ENCODE peak calls at places on chromosomes 7 and 10, in six cellular contexts. One of them, this sample, is unnamed.

GRCh38 chr10:20616918-20617801 is 280.0 kb downstream of the NEBL start:
- DNase-seq in body of pancreas: no peak
- DNase-seq in Peyer's patch: no peak
- DNase-seq in breast epithelium: no peak
- DNase-seq in GM12892: no peak
- DNase-seq in A549: no peak
- DNase-seq in this sample: no peak

GRCh38 chr7:114922151-114922651 is 307 bp downstream of the MDFIC start:
- DNase-seq in GM12892: peak; percentile 25
- DNase-seq in Peyer's patch: peak; percentile 67
- DNase-seq in breast epithelium: no peak
- DNase-seq in A549: peak; percentile 38
- DNase-seq in body of pancreas: peak; percentile 45
- DNase-seq in this sample: no peak

GRCh38 chr10:45454859-45455258 is 80.8 kb downstream of the ALOX5 start:
- DNase-seq in Peyer's patch: no peak
- DNase-seq in A549: no peak
- DNase-seq in breast epithelium: no peak
- DNase-seq in GM12892: no peak
- DNase-seq in body of pancreas: no peak
- DNase-seq in this sample: no peak

GRCh38 chr7:112462236-112462635 is 12.0 kb downstream of the IFRD1 start:
- DNase-seq in breast epithelium: peak; percentile 78
- DNase-seq in body of pancreas: peak; percentile 62
- DNase-seq in Peyer's patch: no peak
- DNase-seq in A549: no peak
- DNase-seq in GM12892: no peak
- DNase-seq in this sample: no peak

GRCh38 chr10:115417585-115418265 is 324.6 kb downstream of the ATRNL1 start:
- DNase-seq in Peyer's patch: no peak
- DNase-seq in breast epithelium: no peak
- DNase-seq in GM12892: peak; percentile 5
- DNase-seq in A549: peak; percentile 10
- DNase-seq in body of pancreas: peak; percentile 17
- DNase-seq in this sample: peak; percentile 59

GRCh38 chr7:1663857-1664651 is 6.0 kb upstream of the ELFN1 start:
- DNase-seq in GM12892: peak; percentile 20
- DNase-seq in body of pancreas: peak; percentile 12
- DNase-seq in A549: no peak
- DNase-seq in Peyer's patch: peak; percentile 37
- DNase-seq in breast epithelium: no peak
- DNase-seq in this sample: no peak

GRCh38 chr7:143214789-143215679 is 6.8 kb upstream of the TAS2R40 start:
- DNase-seq in A549: peak; percentile 82
- DNase-seq in Peyer's patch: no peak
- DNase-seq in GM12892: peak; percentile 29
- DNase-seq in breast epithelium: peak; percentile 35
- DNase-seq in body of pancreas: peak; percentile 66
- DNase-seq in this sample: peak; percentile 83

GRCh38 chr7:51472017-51472296 is 155.3 kb upstream of the COBL start:
- DNase-seq in Peyer's patch: no peak
- DNase-seq in GM12892: no peak
- DNase-seq in body of pancreas: no peak
- DNase-seq in breast epithelium: no peak
- DNase-seq in A549: no peak
- DNase-seq in this sample: no peak

GRCh38 chr10:114758331-114758730 is 63.2 kb upstream of the FHIP2A start:
- DNase-seq in Peyer's patch: no peak
- DNase-seq in A549: no peak
- DNase-seq in breast epithelium: no peak
- DNase-seq in GM12892: no peak
- DNase-seq in body of pancreas: no peak
- DNase-seq in this sample: no peak

GRCh38 chr7:24982917-24983316 is 2.9 kb upstream of the OSBPL3 start:
- DNase-seq in GM12892: no peak
- DNase-seq in body of pancreas: no peak
- DNase-seq in Peyer's patch: no peak
- DNase-seq in breast epithelium: no peak
- DNase-seq in A549: no peak
- DNase-seq in this sample: peak; percentile 11

GRCh38 chr7:130107949-130108674 is 37.8 kb downstream of the KLHDC10 start:
- DNase-seq in A549: no peak
- DNase-seq in breast epithelium: no peak
- DNase-seq in body of pancreas: no peak
- DNase-seq in Peyer's patch: no peak
- DNase-seq in GM12892: no peak
- DNase-seq in this sample: no peak

GRCh38 chr7:159083698-159084068 is 61.0 kb downstream of the VIPR2 start:
- DNase-seq in GM12892: no peak
- DNase-seq in breast epithelium: no peak
- DNase-seq in A549: no peak
- DNase-seq in Peyer's patch: peak; percentile 10
- DNase-seq in body of pancreas: peak; percentile 2
- DNase-seq in this sample: no peak

GRCh38 chr7:84799131-84799530 is 387.7 kb downstream of the SEMA3D start:
- DNase-seq in breast epithelium: no peak
- DNase-seq in A549: no peak
- DNase-seq in GM12892: no peak
- DNase-seq in Peyer's patch: no peak
- DNase-seq in body of pancreas: no peak
- DNase-seq in this sample: no peak

GRCh38 chr7:41656357-41656756 is 46.5 kb downstream of the INHBA start:
- DNase-seq in GM12892: no peak
- DNase-seq in breast epithelium: no peak
- DNase-seq in Peyer's patch: no peak
- DNase-seq in A549: no peak
- DNase-seq in body of pancreas: no peak
- DNase-seq in this sample: no peak

GRCh38 chr10:35834916-35835499 is 192.9 kb upstream of the FZD8 start:
- DNase-seq in A549: no peak
- DNase-seq in GM12892: no peak
- DNase-seq in body of pancreas: no peak
- DNase-seq in breast epithelium: no peak
- DNase-seq in Peyer's patch: no peak
- DNase-seq in this sample: no peak

GRCh38 chr7:118590107-118590506 is 365.6 kb downstream of the ANKRD7 start:
- DNase-seq in body of pancreas: no peak
- DNase-seq in breast epithelium: no peak
- DNase-seq in A549: no peak
- DNase-seq in GM12892: no peak
- DNase-seq in Peyer's patch: no peak
- DNase-seq in this sample: peak; percentile 33

GRCh38 chr7:116772423-116772852 is 89.9 kb upstream of the CAPZA2 start:
- DNase-seq in body of pancreas: no peak
- DNase-seq in breast epithelium: no peak
- DNase-seq in GM12892: no peak
- DNase-seq in Peyer's patch: no peak
- DNase-seq in A549: peak; percentile 88
- DNase-seq in this sample: no peak
- TF ChIP-seq POLR2A in body of pancreas: no peak
- TF ChIP-seq POLR2A in breast epithelium: no peak
- TF ChIP-seq POLR2A in GM12892: no peak
- TF ChIP-seq POLR2A in Peyer's patch: no peak
- TF ChIP-seq POLR2A in A549: no peak
- TF ChIP-seq POLR2A in this sample: no peak

DNA sequence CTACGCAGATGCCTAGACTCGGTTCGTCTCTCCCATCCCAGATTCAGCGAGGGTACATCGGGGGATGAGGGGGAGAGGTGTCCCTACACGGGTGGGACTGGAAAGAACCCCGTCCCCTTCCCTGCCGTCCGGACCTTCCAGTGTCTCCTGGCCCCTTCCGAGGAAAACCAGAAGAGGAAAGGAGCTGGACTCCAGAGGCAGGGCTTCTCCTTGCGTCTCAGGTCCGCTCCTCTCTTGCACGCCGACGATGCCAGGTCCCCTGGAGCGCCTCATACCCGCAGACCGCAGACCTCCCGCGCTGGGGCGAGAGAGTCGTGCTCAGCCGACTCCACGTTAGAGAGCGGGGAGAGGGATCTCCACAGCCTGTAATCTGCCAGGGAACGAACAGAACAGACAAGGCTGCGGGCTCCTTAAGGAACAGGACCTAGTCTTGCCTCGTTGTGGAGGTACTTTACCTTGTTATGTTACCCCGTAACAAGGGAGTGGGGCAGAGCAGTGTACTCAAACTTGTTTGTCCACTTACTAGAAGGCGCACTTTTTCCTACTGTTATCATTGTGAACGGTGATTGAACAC is 397 bp upstream of the IMPDH1 start:
- DNase-seq in Peyer's patch: no peak
- DNase-seq in A549: peak; percentile 71
- DNase-seq in breast epithelium: peak; percentile 68
- DNase-seq in body of pancreas: peak; percentile 50
- DNase-seq in GM12892: peak; percentile 53
- DNase-seq in this sample: peak; percentile 51
- TF ChIP-seq POLR2A in Peyer's patch: no peak
- TF ChIP-seq POLR2A in A549: no peak
- TF ChIP-seq POLR2A in breast epithelium: no peak
- TF ChIP-seq POLR2A in body of pancreas: no peak
- TF ChIP-seq POLR2A in GM12892: no peak
- TF ChIP-seq POLR2A in this sample: no peak

GRCh38 chr7:13991791-13992620 is 2.5 kb upstream of the ETV1 start:
- DNase-seq in GM12892: no peak
- DNase-seq in Peyer's patch: no peak
- DNase-seq in A549: no peak
- DNase-seq in breast epithelium: no peak
- DNase-seq in body of pancreas: no peak
- DNase-seq in this sample: no peak

GRCh38 chr7:13989944-13990295 is 454 bp upstream of the ETV1 start:
- DNase-seq in breast epithelium: no peak
- DNase-seq in body of pancreas: no peak
- DNase-seq in Peyer's patch: no peak
- DNase-seq in A549: no peak
- DNase-seq in GM12892: no peak
- DNase-seq in this sample: no peak

GRCh38 chr7:13990319-13990983 is 985 bp upstream of the ETV1 start:
- DNase-seq in Peyer's patch: peak; percentile 55
- DNase-seq in body of pancreas: peak; percentile 23
- DNase-seq in GM12892: no peak
- DNase-seq in A549: peak; percentile 23
- DNase-seq in breast epithelium: peak; percentile 35
- DNase-seq in this sample: peak; percentile 55

GRCh38 chr7:13992621-13992982 is 3.1 kb upstream of the ETV1 start:
- DNase-seq in breast epithelium: no peak
- DNase-seq in A549: no peak
- DNase-seq in body of pancreas: no peak
- DNase-seq in GM12892: no peak
- DNase-seq in Peyer's patch: no peak
- DNase-seq in this sample: no peak

DNA sequence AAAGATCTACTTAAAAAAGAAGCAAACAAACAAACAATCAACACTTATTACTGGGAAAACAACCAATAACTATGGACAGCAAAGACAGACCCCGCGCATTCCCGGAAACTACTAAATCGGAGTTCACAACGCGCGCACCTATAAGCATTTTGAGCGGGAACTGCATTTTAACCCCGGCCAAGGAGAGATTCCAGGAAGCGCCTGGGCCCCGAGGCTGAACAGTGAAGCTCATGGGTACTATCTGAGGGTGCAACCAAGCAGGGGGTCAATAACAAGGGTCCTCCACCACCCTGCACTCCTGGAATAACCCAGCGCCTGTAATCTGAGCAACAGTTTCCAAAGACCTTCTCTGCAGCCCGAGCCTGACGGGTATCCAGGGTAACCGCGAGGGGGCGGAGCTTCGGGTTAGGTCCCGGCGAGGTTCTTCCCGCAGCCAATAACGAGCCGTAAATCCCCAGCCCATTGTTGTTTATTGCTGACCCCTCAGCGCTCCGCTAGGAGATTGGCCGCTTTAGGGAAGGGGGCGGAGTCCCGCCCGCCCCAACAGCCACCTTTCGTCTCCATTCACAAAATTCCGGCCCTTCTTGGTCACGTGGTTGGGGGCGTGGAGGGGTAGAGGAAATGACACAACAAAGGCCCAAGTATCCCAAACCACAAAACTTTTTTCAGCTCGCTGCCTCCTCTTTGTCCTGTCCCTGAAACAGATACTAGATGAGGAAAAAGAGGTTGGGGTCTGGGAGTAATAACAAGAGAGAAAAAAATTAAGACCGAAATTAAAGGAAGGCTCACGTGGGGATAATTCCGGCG is 1.7 kb upstream of the ETV1 start:
- DNase-seq in breast epithelium: peak; percentile 98
- DNase-seq in GM12892: no peak
- DNase-seq in A549: peak; percentile 87
- DNase-seq in Peyer's patch: peak; percentile 89
- DNase-seq in body of pancreas: peak; percentile 91
- DNase-seq in this sample: peak; percentile 88
- TF ChIP-seq POLR2A in breast epithelium: peak; percentile 29
- TF ChIP-seq POLR2A in GM12892: no peak
- TF ChIP-seq POLR2A in A549: no peak
- TF ChIP-seq POLR2A in Peyer's patch: no peak
- TF ChIP-seq POLR2A in body of pancreas: peak; percentile 49
- TF ChIP-seq POLR2A in this sample: no peak

GRCh38 chr7:8303904-8304528 is 42.0 kb upstream of the ICA1 start:
- DNase-seq in breast epithelium: no peak
- DNase-seq in Peyer's patch: no peak
- DNase-seq in A549: peak; percentile 10
- DNase-seq in body of pancreas: no peak
- DNase-seq in GM12892: no peak
- DNase-seq in this sample: no peak
- TF ChIP-seq POLR2A in breast epithelium: no peak
- TF ChIP-seq POLR2A in Peyer's patch: no peak
- TF ChIP-seq POLR2A in A549: no peak
- TF ChIP-seq POLR2A in body of pancreas: no peak
- TF ChIP-seq POLR2A in GM12892: no peak
- TF ChIP-seq POLR2A in this sample: no peak

GRCh38 chr10:102120987-102121738 is 995 bp upstream of the LDB1 start:
- DNase-seq in breast epithelium: peak; percentile 92
- DNase-seq in body of pancreas: no peak
- DNase-seq in Peyer's patch: peak; percentile 59
- DNase-seq in GM12892: no peak
- DNase-seq in A549: no peak
- DNase-seq in this sample: peak; percentile 49
- TF ChIP-seq POLR2A in breast epithelium: peak; percentile 37
- TF ChIP-seq POLR2A in body of pancreas: no peak
- TF ChIP-seq POLR2A in Peyer's patch: no peak
- TF ChIP-seq POLR2A in GM12892: no peak
- TF ChIP-seq POLR2A in A549: no peak
- TF ChIP-seq POLR2A in this sample: no peak

GRCh38 chr7:144384071-144384470 is 19.4 kb downstream of the NOBOX start:
- DNase-seq in Peyer's patch: no peak
- DNase-seq in A549: peak; percentile 21
- DNase-seq in body of pancreas: no peak
- DNase-seq in GM12892: no peak
- DNase-seq in breast epithelium: no peak
- DNase-seq in this sample: no peak

GRCh38 chr7:144379791-144380384 is 23.6 kb downstream of the NOBOX start:
- DNase-seq in GM12892: no peak
- DNase-seq in Peyer's patch: peak; percentile 34
- DNase-seq in breast epithelium: no peak
- DNase-seq in body of pancreas: no peak
- DNase-seq in A549: no peak
- DNase-seq in this sample: no peak

GRCh38 chr7:144386741-144387140 is 16.8 kb downstream of the NOBOX start:
- DNase-seq in A549: no peak
- DNase-seq in breast epithelium: no peak
- DNase-seq in GM12892: no peak
- DNase-seq in body of pancreas: no peak
- DNase-seq in Peyer's patch: no peak
- DNase-seq in this sample: no peak

GRCh38 chr7:144388950-144389349 is 14.5 kb downstream of the NOBOX start:
- DNase-seq in body of pancreas: no peak
- DNase-seq in GM12892: no peak
- DNase-seq in A549: no peak
- DNase-seq in Peyer's patch: no peak
- DNase-seq in breast epithelium: no peak
- DNase-seq in this sample: no peak

GRCh38 chr7:144384555-144385245 is 18.8 kb downstream of the NOBOX start:
- DNase-seq in A549: no peak
- DNase-seq in GM12892: no peak
- DNase-seq in Peyer's patch: peak; percentile 66
- DNase-seq in breast epithelium: no peak
- DNase-seq in body of pancreas: no peak
- DNase-seq in this sample: no peak
- TF ChIP-seq POLR2A in A549: no peak
- TF ChIP-seq POLR2A in GM12892: no peak
- TF ChIP-seq POLR2A in Peyer's patch: no peak
- TF ChIP-seq POLR2A in breast epithelium: no peak
- TF ChIP-seq POLR2A in body of pancreas: no peak
- TF ChIP-seq POLR2A in this sample: no peak